ENCODE peak calls at places on chromosomes 3 and 15, in ten cellular contexts. One of them, this sample, is unnamed.

GRCh38 chr15:28912422-28912821 is 26.6 kb downstream of the APBA2 start:
- DNase-seq in DMS 273 treated with DMSO at 0.1 percent for 48 hours: no peak
- DNase-seq in NCI-H1694 treated with DMSO at 0.1 percent for 48 hours: no peak
- DNase-seq in cardiac septum: peak
- DNase-seq in activated T-helper 2 cell treated with anti-CD3 and anti-CD28 coated beads, Interferon-gamma antibody, Interleukin-2, Interleukin-4, amounts not matched to agents 10 μg/mL and 5 μg/mL and 100 μg/mL, durations not matched to agents 14 hours and 24 hours and 36 hours: no peak
- DNase-seq in Peyer's patch: no peak
- DNase-seq in SK-N-DZ: peak
- DNase-seq in RWPE1: no peak
- DNase-seq in stimulated activated CD4-positive, alpha-beta T cell treated with anti-CD3 and anti-CD28 coated beads, Interleukin-15, amount 100 ng/mL, for 1 hour: no peak
- DNase-seq in AG10803: no peak
- DNase-seq in this sample: no peak

GRCh38 chr3:125319765-125320164 is 55.4 kb downstream of the ZNF148 start:
- DNase-seq in DMS 273 treated with DMSO at 0.1 percent for 48 hours: no peak
- DNase-seq in NCI-H1694 treated with DMSO at 0.1 percent for 48 hours: no peak
- DNase-seq in cardiac septum: no peak
- DNase-seq in activated T-helper 2 cell treated with anti-CD3 and anti-CD28 coated beads, Interferon-gamma antibody, Interleukin-2, Interleukin-4, amounts not matched to agents 10 μg/mL and 5 μg/mL and 100 μg/mL, durations not matched to agents 14 hours and 24 hours and 36 hours: no peak
- DNase-seq in Peyer's patch: no peak
- DNase-seq in SK-N-DZ: no peak
- DNase-seq in RWPE1: no peak
- DNase-seq in stimulated activated CD4-positive, alpha-beta T cell treated with anti-CD3 and anti-CD28 coated beads, Interleukin-15, amount 100 ng/mL, for 1 hour: no peak
- DNase-seq in AG10803: no peak
- DNase-seq in this sample: no peak

GRCh38 chr15:39381517-39381916 is 199.4 kb upstream of the THBS1 start:
- DNase-seq in DMS 273 treated with DMSO at 0.1 percent for 48 hours: no peak
- DNase-seq in NCI-H1694 treated with DMSO at 0.1 percent for 48 hours: no peak
- DNase-seq in cardiac septum: no peak
- DNase-seq in activated T-helper 2 cell treated with anti-CD3 and anti-CD28 coated beads, Interferon-gamma antibody, Interleukin-2, Interleukin-4, amounts not matched to agents 10 μg/mL and 5 μg/mL and 100 μg/mL, durations not matched to agents 14 hours and 24 hours and 36 hours: no peak
- DNase-seq in Peyer's patch: no peak
- DNase-seq in SK-N-DZ: no peak
- DNase-seq in RWPE1: no peak
- DNase-seq in stimulated activated CD4-positive, alpha-beta T cell treated with anti-CD3 and anti-CD28 coated beads, Interleukin-15, amount 100 ng/mL, for 1 hour: no peak
- DNase-seq in AG10803: peak
- DNase-seq in this sample: no peak

GRCh38 chr3:123693584-123693983 is 108.7 kb upstream of the HACD2 start:
- DNase-seq in DMS 273 treated with DMSO at 0.1 percent for 48 hours: no peak
- DNase-seq in NCI-H1694 treated with DMSO at 0.1 percent for 48 hours: no peak
- DNase-seq in cardiac septum: no peak
- DNase-seq in activated T-helper 2 cell treated with anti-CD3 and anti-CD28 coated beads, Interferon-gamma antibody, Interleukin-2, Interleukin-4, amounts not matched to agents 10 μg/mL and 5 μg/mL and 100 μg/mL, durations not matched to agents 14 hours and 24 hours and 36 hours: no peak
- DNase-seq in Peyer's patch: no peak
- DNase-seq in SK-N-DZ: no peak
- DNase-seq in RWPE1: no peak
- DNase-seq in stimulated activated CD4-positive, alpha-beta T cell treated with anti-CD3 and anti-CD28 coated beads, Interleukin-15, amount 100 ng/mL, for 1 hour: no peak
- DNase-seq in AG10803: no peak
- DNase-seq in this sample: no peak

GRCh38 chr3:136956994-136957393 is 789 bp upstream of the IL20RB start:
- DNase-seq in DMS 273 treated with DMSO at 0.1 percent for 48 hours: no peak
- DNase-seq in NCI-H1694 treated with DMSO at 0.1 percent for 48 hours: no peak
- DNase-seq in cardiac septum: no peak
- DNase-seq in activated T-helper 2 cell treated with anti-CD3 and anti-CD28 coated beads, Interferon-gamma antibody, Interleukin-2, Interleukin-4, amounts not matched to agents 10 μg/mL and 5 μg/mL and 100 μg/mL, durations not matched to agents 14 hours and 24 hours and 36 hours: no peak
- DNase-seq in Peyer's patch: no peak
- DNase-seq in SK-N-DZ: no peak
- DNase-seq in RWPE1: no peak
- DNase-seq in stimulated activated CD4-positive, alpha-beta T cell treated with anti-CD3 and anti-CD28 coated beads, Interleukin-15, amount 100 ng/mL, for 1 hour: no peak
- DNase-seq in AG10803: no peak
- DNase-seq in this sample: no peak

GRCh38 chr3:123188058-123188457 is 13.7 kb upstream of the SEC22A start:
- DNase-seq in DMS 273 treated with DMSO at 0.1 percent for 48 hours: no peak
- DNase-seq in NCI-H1694 treated with DMSO at 0.1 percent for 48 hours: no peak
- DNase-seq in cardiac septum: no peak
- DNase-seq in activated T-helper 2 cell treated with anti-CD3 and anti-CD28 coated beads, Interferon-gamma antibody, Interleukin-2, Interleukin-4, amounts not matched to agents 10 μg/mL and 5 μg/mL and 100 μg/mL, durations not matched to agents 14 hours and 24 hours and 36 hours: no peak
- DNase-seq in Peyer's patch: no peak
- DNase-seq in SK-N-DZ: no peak
- DNase-seq in RWPE1: no peak
- DNase-seq in stimulated activated CD4-positive, alpha-beta T cell treated with anti-CD3 and anti-CD28 coated beads, Interleukin-15, amount 100 ng/mL, for 1 hour: no peak
- DNase-seq in AG10803: peak
- DNase-seq in this sample: no peak

GRCh38 chr3:55641914-55642313 is 154.8 kb upstream of the WNT5A start:
- DNase-seq in DMS 273 treated with DMSO at 0.1 percent for 48 hours: no peak
- DNase-seq in NCI-H1694 treated with DMSO at 0.1 percent for 48 hours: no peak
- DNase-seq in cardiac septum: no peak
- DNase-seq in activated T-helper 2 cell treated with anti-CD3 and anti-CD28 coated beads, Interferon-gamma antibody, Interleukin-2, Interleukin-4, amounts not matched to agents 10 μg/mL and 5 μg/mL and 100 μg/mL, durations not matched to agents 14 hours and 24 hours and 36 hours: no peak
- DNase-seq in Peyer's patch: no peak
- DNase-seq in SK-N-DZ: no peak
- DNase-seq in RWPE1: no peak
- DNase-seq in stimulated activated CD4-positive, alpha-beta T cell treated with anti-CD3 and anti-CD28 coated beads, Interleukin-15, amount 100 ng/mL, for 1 hour: no peak
- DNase-seq in AG10803: no peak
- DNase-seq in this sample: no peak

GRCh38 chr15:57138260-57138895 is 219.9 kb downstream of the TCF12 start:
- DNase-seq in DMS 273 treated with DMSO at 0.1 percent for 48 hours: peak
- DNase-seq in NCI-H1694 treated with DMSO at 0.1 percent for 48 hours: peak
- DNase-seq in cardiac septum: no peak
- DNase-seq in activated T-helper 2 cell treated with anti-CD3 and anti-CD28 coated beads, Interferon-gamma antibody, Interleukin-2, Interleukin-4, amounts not matched to agents 10 μg/mL and 5 μg/mL and 100 μg/mL, durations not matched to agents 14 hours and 24 hours and 36 hours: no peak
- DNase-seq in Peyer's patch: peak
- DNase-seq in SK-N-DZ: peak
- DNase-seq in RWPE1: peak
- DNase-seq in stimulated activated CD4-positive, alpha-beta T cell treated with anti-CD3 and anti-CD28 coated beads, Interleukin-15, amount 100 ng/mL, for 1 hour: no peak
- DNase-seq in AG10803: peak
- DNase-seq in this sample: peak

GRCh38 chr15:95829062-95829461 is 501.4 kb upstream of the NR2F2 start:
- DNase-seq in DMS 273 treated with DMSO at 0.1 percent for 48 hours: no peak
- DNase-seq in NCI-H1694 treated with DMSO at 0.1 percent for 48 hours: no peak
- DNase-seq in cardiac septum: no peak
- DNase-seq in activated T-helper 2 cell treated with anti-CD3 and anti-CD28 coated beads, Interferon-gamma antibody, Interleukin-2, Interleukin-4, amounts not matched to agents 10 μg/mL and 5 μg/mL and 100 μg/mL, durations not matched to agents 14 hours and 24 hours and 36 hours: no peak
- DNase-seq in Peyer's patch: no peak
- DNase-seq in SK-N-DZ: no peak
- DNase-seq in RWPE1: no peak
- DNase-seq in stimulated activated CD4-positive, alpha-beta T cell treated with anti-CD3 and anti-CD28 coated beads, Interleukin-15, amount 100 ng/mL, for 1 hour: no peak
- DNase-seq in AG10803: no peak
- DNase-seq in this sample: no peak

GRCh38 chr15:51382787-51383186 is 41.3 kb downstream of the GLDN start:
- DNase-seq in DMS 273 treated with DMSO at 0.1 percent for 48 hours: no peak
- DNase-seq in NCI-H1694 treated with DMSO at 0.1 percent for 48 hours: peak
- DNase-seq in cardiac septum: no peak
- DNase-seq in activated T-helper 2 cell treated with anti-CD3 and anti-CD28 coated beads, Interferon-gamma antibody, Interleukin-2, Interleukin-4, amounts not matched to agents 10 μg/mL and 5 μg/mL and 100 μg/mL, durations not matched to agents 14 hours and 24 hours and 36 hours: no peak
- DNase-seq in Peyer's patch: no peak
- DNase-seq in SK-N-DZ: no peak
- DNase-seq in RWPE1: peak
- DNase-seq in stimulated activated CD4-positive, alpha-beta T cell treated with anti-CD3 and anti-CD28 coated beads, Interleukin-15, amount 100 ng/mL, for 1 hour: no peak
- DNase-seq in AG10803: peak
- DNase-seq in this sample: peak

GRCh38 chr15:31892513-31892912 is 137.8 kb upstream of the CHRNA7 start:
- DNase-seq in DMS 273 treated with DMSO at 0.1 percent for 48 hours: no peak
- DNase-seq in NCI-H1694 treated with DMSO at 0.1 percent for 48 hours: no peak
- DNase-seq in cardiac septum: no peak
- DNase-seq in activated T-helper 2 cell treated with anti-CD3 and anti-CD28 coated beads, Interferon-gamma antibody, Interleukin-2, Interleukin-4, amounts not matched to agents 10 μg/mL and 5 μg/mL and 100 μg/mL, durations not matched to agents 14 hours and 24 hours and 36 hours: no peak
- DNase-seq in Peyer's patch: no peak
- DNase-seq in SK-N-DZ: no peak
- DNase-seq in RWPE1: no peak
- DNase-seq in stimulated activated CD4-positive, alpha-beta T cell treated with anti-CD3 and anti-CD28 coated beads, Interleukin-15, amount 100 ng/mL, for 1 hour: no peak
- DNase-seq in AG10803: no peak
- DNase-seq in this sample: no peak

GRCh38 chr3:148229107-148229506 is 468.6 kb upstream of the AGTR1 start:
- DNase-seq in DMS 273 treated with DMSO at 0.1 percent for 48 hours: no peak
- DNase-seq in NCI-H1694 treated with DMSO at 0.1 percent for 48 hours: no peak
- DNase-seq in cardiac septum: no peak
- DNase-seq in activated T-helper 2 cell treated with anti-CD3 and anti-CD28 coated beads, Interferon-gamma antibody, Interleukin-2, Interleukin-4, amounts not matched to agents 10 μg/mL and 5 μg/mL and 100 μg/mL, durations not matched to agents 14 hours and 24 hours and 36 hours: no peak
- DNase-seq in Peyer's patch: no peak
- DNase-seq in SK-N-DZ: no peak
- DNase-seq in RWPE1: no peak
- DNase-seq in stimulated activated CD4-positive, alpha-beta T cell treated with anti-CD3 and anti-CD28 coated beads, Interleukin-15, amount 100 ng/mL, for 1 hour: no peak
- DNase-seq in AG10803: no peak
- DNase-seq in this sample: no peak

GRCh38 chr3:7029562-7029961 is 168.6 kb downstream of the GRM7 start:
- DNase-seq in DMS 273 treated with DMSO at 0.1 percent for 48 hours: no peak
- DNase-seq in NCI-H1694 treated with DMSO at 0.1 percent for 48 hours: no peak
- DNase-seq in cardiac septum: no peak
- DNase-seq in activated T-helper 2 cell treated with anti-CD3 and anti-CD28 coated beads, Interferon-gamma antibody, Interleukin-2, Interleukin-4, amounts not matched to agents 10 μg/mL and 5 μg/mL and 100 μg/mL, durations not matched to agents 14 hours and 24 hours and 36 hours: no peak
- DNase-seq in Peyer's patch: no peak
- DNase-seq in SK-N-DZ: no peak
- DNase-seq in RWPE1: no peak
- DNase-seq in stimulated activated CD4-positive, alpha-beta T cell treated with anti-CD3 and anti-CD28 coated beads, Interleukin-15, amount 100 ng/mL, for 1 hour: no peak
- DNase-seq in AG10803: no peak
- DNase-seq in this sample: no peak

GRCh38 chr3:14373753-14374376 is 28.5 kb upstream of the SLC6A6 start:
- DNase-seq in DMS 273 treated with DMSO at 0.1 percent for 48 hours: no peak
- DNase-seq in NCI-H1694 treated with DMSO at 0.1 percent for 48 hours: no peak
- DNase-seq in cardiac septum: no peak
- DNase-seq in activated T-helper 2 cell treated with anti-CD3 and anti-CD28 coated beads, Interferon-gamma antibody, Interleukin-2, Interleukin-4, amounts not matched to agents 10 μg/mL and 5 μg/mL and 100 μg/mL, durations not matched to agents 14 hours and 24 hours and 36 hours: no peak
- DNase-seq in Peyer's patch: no peak
- DNase-seq in SK-N-DZ: no peak
- DNase-seq in RWPE1: no peak
- DNase-seq in stimulated activated CD4-positive, alpha-beta T cell treated with anti-CD3 and anti-CD28 coated beads, Interleukin-15, amount 100 ng/mL, for 1 hour: no peak
- DNase-seq in AG10803: no peak
- DNase-seq in this sample: no peak

GRCh38 chr15:74302821-74303359 is 64.6 kb downstream of the CYP11A1 start:
- DNase-seq in DMS 273 treated with DMSO at 0.1 percent for 48 hours: no peak
- DNase-seq in NCI-H1694 treated with DMSO at 0.1 percent for 48 hours: peak
- DNase-seq in cardiac septum: no peak
- DNase-seq in activated T-helper 2 cell treated with anti-CD3 and anti-CD28 coated beads, Interferon-gamma antibody, Interleukin-2, Interleukin-4, amounts not matched to agents 10 μg/mL and 5 μg/mL and 100 μg/mL, durations not matched to agents 14 hours and 24 hours and 36 hours: no peak
- DNase-seq in Peyer's patch: peak
- DNase-seq in SK-N-DZ: peak
- DNase-seq in RWPE1: peak
- DNase-seq in stimulated activated CD4-positive, alpha-beta T cell treated with anti-CD3 and anti-CD28 coated beads, Interleukin-15, amount 100 ng/mL, for 1 hour: no peak
- DNase-seq in AG10803: no peak
- DNase-seq in this sample: peak

This sample was measured in dermis microvascular lymphatic vessel endothelial cell.